ENCODE peak calls at places on chromosomes 12 and 14, in nine cellular contexts. D is lower lobe of right lung; Q is stimulated activated naive CD8-positive, alpha-beta T cell treated with anti-CD3 and anti-CD28 coated beads, Interleukin-15, amount 100 ng/mL, for 72 hours; W is iPS-NIHi11; O is T47D; T is activated naive CD4-positive, alpha-beta T cell; X is GM04503; E is A549; C is NCI-H1105 treated with DMSO at 0.1 percent for 48 hours. Y is an unnamed sample.

GRCh38 chr12:16056910-16057309 is 145.8 kb downstream of the DERA start:
- DNase-seq in D (no peak), Q (no peak), W (no peak), O (no peak), T (no peak), X (no peak), E (no peak), C (no peak), Y (no peak)

GRCh38 chr12:43069768-43070221 is 480.2 kb upstream of the PRICKLE1 start:
- DNase-seq in D (no peak), Q (no peak), W (no peak), O (no peak), T (no peak), X (no peak), E (no peak), C (no peak), Y (no peak)

GRCh38 chr12:100372846-100373245 is 16.0 kb downstream of the SLC17A8 start:
- DNase-seq in D (no peak), Q (no peak), W (peak; percentile 57), O (no peak), T (no peak), X (no peak), E (no peak), C (no peak), Y (peak; percentile 18)

GRCh38 chr14:21771671-21772070 is 98.1 kb upstream of the OR4E1 start:
- DNase-seq in D (no peak), Q (no peak), W (no peak), O (peak; percentile 64), T (no peak), X (no peak), E (no peak), C (no peak), Y (no peak)

GRCh38 chr12:91628656-91629055 is 446.0 kb upstream of the DCN start:
- DNase-seq in D (no peak), Q (no peak), W (no peak), O (no peak), T (no peak), X (peak; percentile 10), E (no peak), C (peak; percentile 22), Y (no peak)

GRCh38 chr12:3491938-3492867 is 1.2 kb downstream of the PRMT8 start:
- DNase-seq in D (peak; percentile 59), Q (peak; percentile 42), W (peak; percentile 91), O (peak; percentile 65), T (peak; percentile 39), X (no peak), E (peak; percentile 33), C (peak; percentile 61), Y (peak; percentile 83)

GRCh38 chr12:81542065-81542464 is 217.1 kb downstream of the PPFIA2 start:
- DNase-seq in D (no peak), Q (no peak), W (peak; percentile 11), O (no peak), T (no peak), X (no peak), E (no peak), C (no peak), Y (no peak)

GRCh38 chr12:95763809-95764253 is 26.7 kb downstream of the NTN4 start:
- DNase-seq in D (no peak), Q (no peak), W (no peak), O (no peak), T (no peak), X (peak; percentile 56), E (peak; percentile 75), C (no peak), Y (no peak)

GRCh38 chr12:113898466-113898865 is 67.7 kb downstream of the RBM19 start:
- DNase-seq in D (no peak), Q (no peak), W (no peak), O (no peak), T (no peak), X (no peak), E (no peak), C (no peak), Y (no peak)

GRCh38 chr12:52836042-52836466 is 1.9 kb upstream of the KRT79 start:
- DNase-seq in D (peak; percentile 58), Q (peak; percentile 82), W (no peak), O (no peak), T (peak; percentile 47), X (no peak), E (no peak), C (no peak), Y (no peak)

GRCh38 chr12:116236148-116236731 is 41.3 kb downstream of the MED13L start:
- DNase-seq in D (no peak), Q (peak; percentile 27), W (peak; percentile 30), O (peak; percentile 78), T (peak; percentile 6), X (no peak), E (peak; percentile 33), C (peak; percentile 78), Y (no peak)

GRCh38 chr12:95143784-95144205 is 70.4 kb upstream of the NR2C1 start:
- DNase-seq in D (no peak), Q (no peak), W (no peak), O (no peak), T (no peak), X (no peak), E (no peak), C (no peak), Y (no peak)

GRCh38 chr14:73759183-73759713 is 45.1 kb upstream of the PNMA1 start:
- DNase-seq in D (peak; percentile 79), Q (no peak), W (peak; percentile 62), O (peak; percentile 64), T (peak; percentile 46), X (no peak), E (no peak), C (no peak), Y (peak; percentile 67)

GRCh38 chr12:95151406-95151805 is 65.9 kb downstream of the FGD6 start:
- DNase-seq in D (no peak), Q (no peak), W (no peak), O (no peak), T (no peak), X (no peak), E (no peak), C (no peak), Y (no peak)

GRCh38 chr12:104720346-104721064 is 237.6 kb downstream of the SLC41A2 start:
- DNase-seq in D (no peak), Q (peak; percentile 75), W (no peak), O (no peak), T (peak; percentile 42), X (no peak), E (no peak), C (no peak), Y (no peak)

GRCh38 chr12:112025808-112026375 is 12.7 kb downstream of the ERP29 start:
- DNase-seq in D (no peak), Q (no peak), W (no peak), O (peak; percentile 32), T (no peak), X (no peak), E (no peak), C (no peak), Y (no peak)

GRCh38 chr12:18068355-18068754 is 21.6 kb downstream of the RERGL start:
- DNase-seq in D (no peak), Q (no peak), W (peak; percentile 22), O (no peak), T (no peak), X (no peak), E (no peak), C (no peak), Y (no peak)

GRCh38 chr12:50050410-50051280 is 6.8 kb upstream of the ASIC1 start:
- DNase-seq in D (peak; percentile 75), Q (no peak), W (peak; percentile 56), O (no peak), T (no peak), X (no peak), E (no peak), C (no peak), Y (peak; percentile 30)

GRCh38 chr12:19893514-19893913 is 454.2 kb downstream of the AEBP2 start:
- DNase-seq in D (no peak), Q (no peak), W (no peak), O (peak; percentile 33), T (no peak), X (no peak), E (peak; percentile 27), C (no peak), Y (no peak)

GRCh38 chr12:104507672-104508071 is 50.9 kb downstream of the CHST11 start:
- DNase-seq in D (no peak), Q (no peak), W (peak; percentile 56), O (peak; percentile 36), T (no peak), X (no peak), E (no peak), C (peak; percentile 90), Y (no peak)

GRCh38 chr14:74579447-74580274 is 32.4 kb downstream of the LTBP2 start:
- DNase-seq in D (no peak), Q (peak; percentile 83), W (no peak), O (no peak), T (no peak), X (no peak), E (peak; percentile 94), C (no peak), Y (no peak)

Y was measured in HEK293T.